ENCODE peak calls at places on chromosomes 6 and 20, in eight cellular contexts. N is breast epithelium; Z is CD4-positive, alpha-beta T cell; B is heart left ventricle; R is spleen; S is Peyer's patch; Q is H9; W is small intestine. K is an unnamed sample.
A peak's percentile ranks its signal among the peaks of the same experiment; 100 is the strongest.

GRCh38 chr6:51737580-51738360 is 349.6 kb downstream of the PKHD1 start:
- DNase-seq in Z (no peak), R (no peak), S (no peak), B (no peak), W (no peak), N (no peak), Q (no peak), K (no peak)

GRCh38 chr20:25057234-25058050 is 497 bp downstream of the ACSS1 start:
- DNase-seq in Z (peak; percentile 45), B (peak; percentile 90), W (peak; percentile 82), N (no peak), R (peak; percentile 94), Q (no peak), S (peak; percentile 88), K (peak; percentile 78)

GRCh38 chr6:158818008-158818579 is 1.1 kb downstream of the EZR start:
- DNase-seq in W (peak; percentile 85), N (peak; percentile 67), Q (peak; percentile 76), R (peak; percentile 96), Z (peak; percentile 71), S (peak; percentile 92), B (peak; percentile 89), K (peak; percentile 88)

GRCh38 chr6:117317261-117317660 is 51.9 kb downstream of the VGLL2 start:
- DNase-seq in W (no peak), R (no peak), B (no peak), Z (no peak), Q (no peak), N (no peak), S (no peak), K (no peak)

GRCh38 chr20:52219441-52219840 is 27.9 kb upstream of the ZFP64 start:
- DNase-seq in Q (peak; percentile 36), S (no peak), Z (no peak), N (no peak), W (peak; percentile 13), R (no peak), B (no peak), K (no peak)

GRCh38 chr6:101275251-101275650 is 118.3 kb upstream of the GRIK2 start:
- DNase-seq in Z (no peak), Q (no peak), R (no peak), S (no peak), N (no peak), W (no peak), B (no peak), K (no peak)

GRCh38 chr6:41451515-41452163 is 94.5 kb upstream of the FOXP4 start:
- DNase-seq in R (peak; percentile 44), Z (no peak), S (no peak), N (peak; percentile 26), B (no peak), W (no peak), Q (no peak), K (no peak)

GRCh38 chr6:131755597-131755996 is 44.8 kb upstream of the CTAGE9 start:
- DNase-seq in R (no peak), N (no peak), Z (no peak), B (no peak), S (no peak), W (no peak), Q (no peak), K (no peak)

GRCh38 chr6:35294308-35294945 is 3.2 kb upstream of the DEF6 start:
- DNase-seq in R (peak; percentile 86), Q (peak; percentile 73), B (no peak), N (no peak), Z (peak; percentile 34), W (peak; percentile 61), S (no peak), K (no peak)

GRCh38 chr6:89050155-89050554 is 30.4 kb upstream of the PNRC1 start:
- DNase-seq in R (no peak), Q (no peak), B (no peak), W (no peak), S (no peak), N (peak; percentile 52), Z (no peak), K (peak; percentile 71)

GRCh38 chr6:26432622-26433021 is 7.7 kb upstream of the BTN3A3 start:
- DNase-seq in N (no peak), S (no peak), W (peak; percentile 72), Q (no peak), R (no peak), Z (no peak), B (no peak), K (no peak)

GRCh38 chr20:49661560-49662329 is 51.9 kb downstream of the B4GALT5 start:
- DNase-seq in S (no peak), B (no peak), Q (no peak), N (no peak), W (no peak), R (no peak), Z (no peak), K (no peak)

GRCh38 chr6:166106076-166106686 is 61.5 kb downstream of the TBXT start:
- DNase-seq in Z (peak; percentile 2), B (peak; percentile 78), S (peak; percentile 62), W (peak; percentile 52), R (no peak), N (no peak), Q (peak; percentile 67), K (no peak)

GRCh38 chr20:50020283-50020682 is 37.5 kb downstream of the SNAI1 start:
- DNase-seq in Q (no peak), S (no peak), Z (no peak), N (no peak), B (no peak), R (no peak), W (no peak), K (no peak)

GRCh38 chr6:139593081-139593480 is 218.6 kb upstream of the CITED2 start:
- DNase-seq in N (no peak), Z (no peak), W (no peak), R (no peak), Q (no peak), B (no peak), S (no peak), K (no peak)

GRCh38 chr6:82823361-82823760 is 242.3 kb downstream of the UBE3D start:
- DNase-seq in N (no peak), Q (no peak), R (no peak), W (no peak), B (no peak), S (no peak), Z (no peak), K (no peak)

GRCh38 chr6:48404927-48405326 is 293.9 kb upstream of the PTCHD4 start:
- DNase-seq in Z (no peak), B (no peak), S (no peak), R (no peak), W (no peak), N (no peak), Q (no peak), K (no peak)

GRCh38 chr6:116783852-116784251 is 18.3 kb upstream of the FAM162B start:
- DNase-seq in B (no peak), R (no peak), Z (no peak), S (no peak), N (no peak), Q (no peak), W (no peak), K (no peak)

GRCh38 chr20:47453167-47453782 is 48.4 kb upstream of the NCOA3 start:
- DNase-seq in N (no peak), W (no peak), B (no peak), Q (no peak), Z (no peak), R (no peak), S (no peak), K (no peak)

GRCh38 chr6:111481836-111482235 is 1.2 kb downstream of the REV3L start:
- DNase-seq in B (no peak), N (no peak), S (no peak), Q (no peak), Z (no peak), R (no peak), W (peak; percentile 42), K (peak; percentile 71)

GRCh38 chr20:23683807-23684206 is 5.0 kb downstream of the CST4 start:
- DNase-seq in Q (no peak), S (no peak), Z (no peak), W (no peak), R (no peak), B (no peak), N (no peak), K (no peak)
- H3K27ac ChIP-seq in Q (no peak overlapping the region), S (no peak overlapping the region), Z (no peak overlapping the region), W (no peak overlapping the region), R (no peak overlapping the region), B (no peak overlapping the region), N (no peak overlapping the region), K (no peak overlapping the region)

GRCh38 chr20:35711588-35712209 is 12.5 kb downstream of the ROMO1 start:
- DNase-seq in S (no peak), Q (no peak), W (no peak), N (no peak), Z (no peak), B (no peak), R (no peak), K (no peak)
- H3K27ac ChIP-seq in S (no peak overlapping the region), Q (no peak overlapping the region), W (no peak overlapping the region), N (no peak overlapping the region), Z (no peak overlapping the region), B (no peak overlapping the region), R (no peak overlapping the region), K (no peak overlapping the region)

DNA sequence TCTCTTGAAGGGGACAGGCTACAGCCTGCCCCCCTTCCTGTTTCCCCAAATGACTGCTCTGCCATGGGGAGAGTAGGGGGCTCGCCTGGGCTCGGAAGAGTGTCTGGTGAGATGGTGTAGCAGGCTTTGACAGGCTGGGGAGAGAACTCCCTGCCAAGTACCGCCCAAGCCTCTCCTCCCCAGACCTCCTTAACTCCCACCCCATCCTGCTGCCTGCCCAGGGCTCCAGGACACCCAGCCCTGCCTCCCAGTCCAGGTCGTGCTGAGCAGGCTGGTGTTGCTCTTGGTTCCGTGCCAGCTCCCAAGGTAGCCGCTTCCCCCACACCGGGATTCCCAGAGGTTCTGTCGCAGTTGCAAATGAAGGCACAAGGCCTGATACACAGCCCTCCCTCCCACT is 9.9 kb downstream of the VEGFA start:
- DNase-seq in S (no peak), Q (no peak), R (no peak), B (no peak), Z (no peak), W (no peak), N (peak; percentile 85), K (no peak)
- H3K27ac ChIP-seq in S (no peak overlapping the region), Q (no peak overlapping the region), R (no peak overlapping the region), B (no peak overlapping the region), Z (no peak overlapping the region), W (no peak overlapping the region), N (peak overlapping the region; percentile 85), K (peak overlapping the region; percentile 38)

GRCh38 chr6:15301179-15302006 is 55.5 kb downstream of the JARID2 start:
- DNase-seq in W (no peak), R (no peak), B (no peak), N (no peak), S (no peak), Z (no peak), Q (no peak), K (no peak)
- H3K27ac ChIP-seq in W (no peak overlapping the region), R (no peak overlapping the region), B (no peak overlapping the region), N (no peak overlapping the region), S (no peak overlapping the region), Z (no peak overlapping the region), Q (no peak overlapping the region), K (no peak overlapping the region)

GRCh38 chr6:124356276-124356810 is 552.7 kb downstream of the NKAIN2 start:
- DNase-seq in R (no peak), B (no peak), S (no peak), W (no peak), N (no peak), Q (no peak), Z (no peak), K (no peak)
- H3K27ac ChIP-seq in R (no peak overlapping the region), B (no peak overlapping the region), S (no peak overlapping the region), W (no peak overlapping the region), N (no peak overlapping the region), Q (no peak overlapping the region), Z (no peak overlapping the region), K (no peak overlapping the region)

DNA sequence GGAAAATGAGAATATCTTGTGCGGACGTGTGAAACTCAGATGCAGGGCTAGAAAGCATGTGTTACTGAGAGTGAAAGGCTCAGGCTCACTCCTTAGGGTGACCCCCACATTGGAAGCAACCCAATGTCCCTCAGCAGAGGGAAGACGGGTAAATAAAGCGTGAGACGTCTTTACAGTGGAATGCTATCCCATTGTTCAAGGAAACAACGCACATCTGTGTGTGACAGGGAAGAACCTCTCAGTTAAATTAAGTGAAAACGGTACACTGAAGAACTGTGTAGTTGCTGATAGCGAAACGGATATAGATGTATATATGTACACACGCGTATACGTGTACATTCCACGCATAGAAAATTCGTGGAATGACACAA is 839 bp downstream of the HNF4A start:
- DNase-seq in W (no peak), B (no peak), Q (no peak), R (no peak), N (no peak), Z (no peak), S (no peak), K (no peak)
- H3K27ac ChIP-seq in W (peak overlapping the region; percentile 95), B (no peak overlapping the region), Q (no peak overlapping the region), R (no peak overlapping the region), N (no peak overlapping the region), Z (no peak overlapping the region), S (peak overlapping the region; percentile 85), K (no peak overlapping the region)